ENCODE peak calls at places on chromosomes 12 and 14, in eight cellular contexts. S, Q, V, D, T, M, U and R are unnamed samples.

GRCh38 chr12:18612971-18613370 is 124.8 kb downstream of the PLCZ1 start:
- DNase-seq in S (no peak), Q (no peak), V (no peak), D (no peak), T (no peak), M (no peak), U (no peak), R (no peak)

GRCh38 chr14:72678360-72678759 is 215.5 kb downstream of the DPF3 start:
- DNase-seq in S (no peak), Q (no peak), V (no peak), D (no peak), T (no peak), M (no peak), U (no peak), R (no peak)

GRCh38 chr12:2435511-2435910 is 359.3 kb upstream of the FKBP4 start:
- DNase-seq in S (no peak), Q (no peak), V (no peak), D (no peak), T (no peak), M (no peak), U (no peak), R (no peak)

GRCh38 chr14:94171208-94171607 is 2.9 kb upstream of the PPP4R4 start:
- DNase-seq in S (no peak), Q (no peak), V (no peak), D (no peak), T (no peak), M (no peak), U (no peak), R (no peak)

GRCh38 chr12:120639771-120640721 is at the start of gene CABP1:
- DNase-seq in S (no peak), Q (no peak), V (no peak), D (peak; percentile 83), T (no peak), M (no peak), U (peak; percentile 58), R (no peak)

GRCh38 chr12:99985631-99986030 is 895 bp upstream of the ANKS1B start:
- DNase-seq in S (no peak), Q (no peak), V (no peak), D (no peak), T (no peak), M (no peak), U (no peak), R (no peak)

GRCh38 chr12:24835377-24835776 is 113.5 kb downstream of the BCAT1 start:
- DNase-seq in S (no peak), Q (no peak), V (no peak), D (no peak), T (no peak), M (no peak), U (no peak), R (no peak)

GRCh38 chr14:74909501-74909900 is 13.6 kb downstream of the RPS6KL1 start:
- DNase-seq in S (no peak), Q (no peak), V (no peak), D (no peak), T (no peak), M (no peak), U (no peak), R (no peak)

GRCh38 chr14:44961151-44961729 is 507 bp downstream of the KLHL28 start:
- DNase-seq in S (peak; percentile 80), Q (peak; percentile 82), V (peak; percentile 47), D (peak; percentile 63), T (no peak), M (no peak), U (peak; percentile 51), R (no peak)

GRCh38 chr14:68172664-68173063 is 353.1 kb downstream of the RAD51B start:
- DNase-seq in S (no peak), Q (no peak), V (no peak), D (no peak), T (peak; percentile 43), M (peak; percentile 34), U (no peak), R (no peak)

GRCh38 chr14:99579077-99579836 is 24.8 kb downstream of the CCDC85C start:
- DNase-seq in S (no peak), Q (no peak), V (peak; percentile 88), D (no peak), T (no peak), M (no peak), U (peak; percentile 92), R (no peak)

GRCh38 chr12:123621619-123622530 is 11.6 kb downstream of the EIF2B1 start:
- DNase-seq in S (no peak), Q (no peak), V (no peak), D (no peak), T (no peak), M (no peak), U (no peak), R (no peak)

GRCh38 chr12:6092784-6093722 is 31.4 kb downstream of the VWF start:
- DNase-seq in S (peak; percentile 67), Q (peak; percentile 80), V (peak; percentile 63), D (no peak), T (no peak), M (peak; percentile 82), U (peak; percentile 66), R (no peak)

GRCh38 chr14:63178912-63179311 is 25.3 kb upstream of the RHOJ start:
- DNase-seq in S (no peak), Q (no peak), V (peak; percentile 33), D (no peak), T (no peak), M (no peak), U (no peak), R (no peak)

GRCh38 chr14:93914278-93914677 is 12.9 kb upstream of the FAM181A start:
- DNase-seq in S (no peak), Q (no peak), V (no peak), D (no peak), T (no peak), M (no peak), U (no peak), R (no peak)

GRCh38 chr14:103496776-103497175 is 25.9 kb downstream of the CKB start:
- DNase-seq in S (peak; percentile 17), Q (no peak), V (no peak), D (no peak), T (no peak), M (no peak), U (no peak), R (no peak)

GRCh38 chr14:99821519-99822165 is 28.4 kb downstream of the EML1 start:
- DNase-seq in S (no peak), Q (no peak), V (no peak), D (no peak), T (no peak), M (no peak), U (no peak), R (no peak)

GRCh38 chr12:52582489-52582888 is 8.8 kb upstream of the KRT74 start:
- DNase-seq in S (no peak), Q (no peak), V (no peak), D (no peak), T (no peak), M (no peak), U (no peak), R (no peak)

GRCh38 chr12:52584156-52584682 is 10.6 kb upstream of the KRT74 start:
- DNase-seq in S (no peak), Q (peak; percentile 26), V (no peak), D (no peak), T (no peak), M (no peak), U (no peak), R (no peak)

GRCh38 chr12:52581066-52581465 is 7.4 kb upstream of the KRT74 start:
- DNase-seq in S (no peak), Q (peak; percentile 38), V (no peak), D (no peak), T (no peak), M (no peak), U (no peak), R (no peak)

GRCh38 chr12:52581481-52581880 is 7.8 kb upstream of the KRT74 start:
- DNase-seq in S (no peak), Q (peak; percentile 40), V (no peak), D (no peak), T (no peak), M (no peak), U (no peak), R (no peak)

GRCh38 chr12:52582971-52583456 is 9.4 kb upstream of the KRT74 start:
- DNase-seq in S (no peak), Q (peak; percentile 68), V (peak; percentile 75), D (peak; percentile 77), T (no peak), M (peak; percentile 36), U (peak; percentile 58), R (no peak)
- TF ChIP-seq POLR2AphosphoS5 in S (no peak), Q (no peak), V (no peak), D (no peak), T (no peak), M (no peak), U (no peak), R (no peak)

GRCh38 chr12:132950844-132951535 is 5.1 kb downstream of the ZNF605 start:
- DNase-seq in S (no peak), Q (no peak), V (no peak), D (no peak), T (no peak), M (no peak), U (no peak), R (no peak)

GRCh38 chr12:132946507-132946820 is 9.6 kb downstream of the ZNF605 start:
- DNase-seq in S (no peak), Q (no peak), V (no peak), D (no peak), T (no peak), M (no peak), U (no peak), R (no peak)

GRCh38 chr12:132949936-132950837 is 5.9 kb downstream of the ZNF605 start:
- DNase-seq in S (no peak), Q (no peak), V (no peak), D (no peak), T (no peak), M (no peak), U (no peak), R (no peak)

GRCh38 chr12:132945806-132946506 is 10.2 kb downstream of the ZNF605 start:
- DNase-seq in S (no peak), Q (no peak), V (no peak), D (no peak), T (no peak), M (no peak), U (no peak), R (no peak)

GRCh38 chr12:132948146-132949066 is 7.7 kb downstream of the ZNF605 start:
- DNase-seq in S (no peak), Q (no peak), V (no peak), D (no peak), T (no peak), M (no peak), U (no peak), R (no peak)
- TF ChIP-seq POLR2A in S (no peak), Q (no peak), V (no peak), D (no peak), T (no peak), M (no peak), U (no peak), R (no peak)

GRCh38 chr12:126271138-126271537 is 1205.9 kb downstream of the AACS start:
- DNase-seq in S (no peak), Q (no peak), V (no peak), D (no peak), T (no peak), M (no peak), U (no peak), R (no peak)
- H3K9me3 ChIP-seq in S (no peaks in the 10 kb centered on the region), Q (no peaks in the 10 kb centered on the region), V (no peaks in the 10 kb centered on the region), D (no peaks in the 10 kb centered on the region), T (no peaks in the 10 kb centered on the region), M (peaks cover 28% of the 10 kb centered on the region), U (no peaks in the 10 kb centered on the region), R (no peaks in the 10 kb centered on the region)

DNA sequence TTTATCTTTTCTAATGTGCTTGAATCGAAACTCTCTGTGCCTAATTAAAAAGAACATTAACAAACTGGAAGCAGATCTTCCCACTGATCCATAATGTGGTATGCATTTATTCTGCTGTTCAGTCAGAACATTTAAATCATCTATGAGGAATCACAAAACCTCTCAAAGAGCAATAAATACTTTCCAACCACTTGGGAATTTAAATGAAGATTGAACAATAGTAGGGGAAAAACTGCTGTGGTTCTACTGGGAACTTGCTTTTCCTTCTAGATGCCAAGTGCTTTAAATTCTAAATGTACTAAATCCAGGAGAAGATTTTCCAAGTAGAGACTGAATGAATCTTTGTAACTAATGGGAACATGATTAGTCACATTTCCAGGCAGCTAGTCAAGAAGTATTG is 12.3 kb upstream of the CHPT1 start:
- DNase-seq in S (no peak), Q (no peak), V (no peak), D (no peak), T (no peak), M (no peak), U (no peak), R (no peak)
- TF ChIP-seq POLR2AphosphoS5 in S (no peak), Q (no peak), V (no peak), D (no peak), T (no peak), M (no peak), U (no peak), R (no peak)